ENCODE peak calls at places on chromosomes 3 and 15, in ten cellular contexts. T is activated effector memory CD4-positive, alpha-beta T cell treated with anti-CD3 and anti-CD28 coated beads, Interleukin-2, amount 50 U/mL, for 16 hours; Q is Caco-2; H is fibroblast of mammary gland; D is NCI-H510A treated with DMSO at 0.1 percent for 48 hours; G is NCI-H1092; U is AG04450; X is anterior cingulate cortex; I is activated T-cell treated with anti-CD3 and anti-CD28 coated beads for 48 hours; F is AG10803. R is an unnamed sample.

GRCh38 chr3:197523551-197523950 is 32.2 kb downstream of the BDH1 start:
- DNase-seq in U (no peak), H (no peak), Q (no peak), F (no peak), I (no peak), D (no peak), T (no peak), X (no peak), G (no peak), R (no peak)

GRCh38 chr3:118239253-118239652 is 795.4 kb downstream of the IGSF11 start:
- DNase-seq in U (no peak), Q (no peak), T (no peak), X (no peak), F (no peak), H (no peak), G (no peak), I (no peak), D (no peak), R (no peak)

GRCh38 chr3:173622156-173622555 is 224.6 kb downstream of the NLGN1 start:
- DNase-seq in U (no peak), X (no peak), T (no peak), D (no peak), F (peak), I (no peak), H (peak), Q (no peak), G (no peak), R (no peak)

GRCh38 chr15:67335534-67336222 is 81.1 kb downstream of the IQCH start:
- DNase-seq in H (no peak), T (no peak), D (no peak), G (no peak), I (no peak), U (no peak), F (no peak), X (no peak), Q (no peak), R (no peak)

GRCh38 chr15:92832992-92833438 is 67.1 kb upstream of the CHD2 start:
- DNase-seq in F (peak), Q (no peak), I (no peak), G (no peak), H (no peak), T (no peak), D (no peak), U (no peak), X (no peak), R (no peak)

GRCh38 chr3:64351713-64352595 is 126.7 kb upstream of the PRICKLE2 start:
- DNase-seq in U (no peak), X (no peak), F (peak), H (no peak), D (no peak), Q (peak), I (no peak), T (no peak), G (no peak), R (no peak)

GRCh38 chr15:72609862-72610261 is 44.6 kb upstream of the GOLGA6B start:
- DNase-seq in G (no peak), T (no peak), F (no peak), U (no peak), I (no peak), D (no peak), H (no peak), Q (no peak), X (no peak), R (no peak)

GRCh38 chr3:134311693-134312071 is 61.0 kb upstream of the RYK start:
- DNase-seq in T (no peak), H (no peak), Q (no peak), D (no peak), U (no peak), X (no peak), I (no peak), F (no peak), G (no peak), R (no peak)

GRCh38 chr15:37105795-37106333 is 5.5 kb upstream of the MEIS2 start:
- DNase-seq in Q (no peak), X (no peak), H (no peak), U (no peak), T (no peak), F (no peak), G (no peak), D (no peak), I (no peak), R (no peak)

GRCh38 chr3:15983693-15984092 is 185.9 kb upstream of the ANKRD28 start:
- DNase-seq in F (peak), I (no peak), H (no peak), U (no peak), D (no peak), X (no peak), Q (no peak), T (no peak), G (no peak), R (no peak)

GRCh38 chr3:62559831-62560445 is 186.6 kb upstream of the FEZF2 start:
- DNase-seq in G (no peak), X (no peak), U (peak), I (no peak), H (peak), Q (no peak), T (no peak), D (no peak), F (peak), R (peak)

GRCh38 chr15:57500979-57501576 is 90.6 kb upstream of the MYZAP start:
- DNase-seq in D (no peak), F (peak), Q (no peak), G (no peak), U (no peak), T (no peak), H (peak), X (no peak), I (no peak), R (no peak)

GRCh38 chr15:39735120-39735717 is 47.4 kb downstream of the FSIP1 start:
- DNase-seq in Q (no peak), F (no peak), T (no peak), I (no peak), D (no peak), H (no peak), U (no peak), X (no peak), G (no peak), R (no peak)

GRCh38 chr3:18066899-18067582 is 324.6 kb upstream of the TBC1D5 start:
- DNase-seq in Q (no peak), U (no peak), T (no peak), H (no peak), D (no peak), G (no peak), F (peak), X (no peak), I (no peak), R (no peak)

GRCh38 chr3:143775401-143775970 is 72.8 kb downstream of the SLC9A9 start:
- DNase-seq in D (peak), U (no peak), I (no peak), G (peak), H (peak), F (peak), Q (peak), T (no peak), X (no peak), R (peak)

GRCh38 chr3:27307566-27307965 is 61.6 kb downstream of the NEK10 start:
- DNase-seq in F (no peak), U (no peak), G (no peak), H (no peak), D (no peak), Q (no peak), X (no peak), T (no peak), I (no peak), R (no peak)

GRCh38 chr3:71211083-71211482 is 372.4 kb downstream of the FOXP1 start:
- DNase-seq in G (no peak), D (no peak), I (no peak), T (no peak), X (no peak), U (no peak), H (peak), Q (no peak), F (no peak), R (no peak)

GRCh38 chr15:57607570-57608000 is 15.9 kb downstream of the MYZAP start:
- DNase-seq in F (peak), I (no peak), G (no peak), H (peak), T (no peak), U (no peak), X (no peak), D (no peak), Q (no peak), R (no peak)